ENCODE peak calls at places on chromosomes 7 and 10, in eight cellular contexts. I is occipital lobe, F is mucosa of gallbladder, V is T47D, Z is HFFc6, R is aorta, D is ovary, S is mucosa of descending colon. T is an unnamed sample.

GRCh38 chr7:139571651-139572050 is 48.2 kb downstream of the CLEC2L start:
- DNase-seq in V (no peak), F (no peak), D (no peak), S (no peak), R (peak), Z (no peak), I (no peak), T (no peak)

GRCh38 chr7:107080099-107080505 is 35.6 kb downstream of the PRKAR2B start:
- DNase-seq in V (no peak), F (no peak), Z (no peak), D (no peak), I (no peak), S (no peak), R (no peak), T (no peak)

GRCh38 chr10:10886861-10887539 is 130.7 kb upstream of the CELF2 start:
- DNase-seq in F (no peak), I (no peak), V (no peak), D (no peak), S (no peak), Z (no peak), R (no peak), T (no peak)

GRCh38 chr7:100248483-100248882 is 28.7 kb downstream of the PVRIG start:
- DNase-seq in F (no peak), D (no peak), V (no peak), S (no peak), R (no peak), Z (no peak), I (no peak), T (no peak)

GRCh38 chr10:59360605-59361515 is 1.5 kb downstream of the FAM13C start:
- DNase-seq in I (no peak), V (no peak), S (no peak), F (no peak), Z (no peak), R (no peak), D (no peak), T (no peak)

GRCh38 chr10:36670616-36671402 is 454.6 kb upstream of the ANKRD30A start:
- DNase-seq in R (no peak), S (no peak), V (peak), D (no peak), I (no peak), Z (no peak), F (no peak), T (no peak)

GRCh38 chr7:41652265-41652664 is 50.6 kb downstream of the INHBA start:
- DNase-seq in S (no peak), R (no peak), Z (peak), I (no peak), D (no peak), V (no peak), F (no peak), T (no peak)

GRCh38 chr10:81524467-81524866 is 350.5 kb upstream of the NRG3 start:
- DNase-seq in Z (no peak), S (no peak), I (no peak), V (no peak), R (no peak), D (no peak), F (no peak), T (no peak)

GRCh38 chr7:155665957-155666287 is 21.5 kb downstream of the RBM33 start:
- DNase-seq in Z (peak), I (no peak), F (no peak), V (no peak), D (no peak), R (no peak), S (no peak), T (peak)

GRCh38 chr10:4301296-4301695 is 516.3 kb upstream of the KLF6 start:
- DNase-seq in I (no peak), R (no peak), Z (no peak), V (no peak), S (no peak), F (no peak), D (no peak), T (no peak)

GRCh38 chr7:148959726-148960125 is 68.6 kb downstream of the PDIA4 start:
- DNase-seq in Z (no peak), F (no peak), I (no peak), D (no peak), S (no peak), V (no peak), R (no peak), T (no peak)

GRCh38 chr10:71582506-71582905 is 137.1 kb downstream of the C10orf105 start:
- DNase-seq in R (no peak), F (no peak), S (no peak), I (no peak), Z (no peak), D (no peak), V (no peak), T (no peak)